ENCODE peak calls at places on chromosomes 12 and 14, in six cellular contexts. H is GM12878, T is upper lobe of left lung, D is HepG2, X is A549, A is K562. Z is an unnamed sample.

GRCh38 chr12:3962661-3963483 is 89.7 kb upstream of the PARP11 start:
- ATAC-seq in H (peak), T (peak), D (peak), X (peak), A (no peak), Z (no peak)

GRCh38 chr12:104121001-104121400 is 17.0 kb downstream of the NFYB start:
- ATAC-seq in H (no peak), T (no peak), D (no peak), X (peak), A (no peak), Z (no peak)

GRCh38 chr12:20527396-20528154 is 159.2 kb downstream of the PDE3A start:
- ATAC-seq in H (no peak), T (no peak), D (no peak), X (peak), A (no peak), Z (no peak)

GRCh38 chr14:45222485-45223262 is 30.3 kb downstream of the MIS18BP1 start:
- ATAC-seq in H (peak), T (no peak), D (no peak), X (no peak), A (no peak), Z (no peak)

GRCh38 chr12:60335765-60336164 is 739.9 kb downstream of the SLC16A7 start:
- ATAC-seq in H (no peak), T (no peak), D (no peak), X (peak), A (no peak), Z (no peak)

GRCh38 chr12:131752457-131752856 is 41.6 kb downstream of the SFSWAP start:
- ATAC-seq in H (no peak), T (no peak), D (no peak), X (no peak), A (no peak), Z (no peak)

GRCh38 chr14:71138236-71139057 is 231.2 kb downstream of the PCNX1 start:
- ATAC-seq in H (peak), T (no peak), D (peak), X (peak), A (no peak), Z (peak)

GRCh38 chr14:57933363-57933762 is 67.5 kb upstream of the SLC35F4 start:
- ATAC-seq in H (no peak), T (no peak), D (no peak), X (no peak), A (no peak), Z (no peak)

GRCh38 chr12:131990066-131990979 is 40.6 kb downstream of the EP400 start:
- ATAC-seq in H (no peak), T (no peak), D (no peak), X (no peak), A (no peak), Z (no peak)

GRCh38 chr14:64718762-64719161 is 14.5 kb downstream of the PLEKHG3 start:
- ATAC-seq in H (no peak), T (no peak), D (no peak), X (no peak), A (no peak), Z (no peak)

GRCh38 chr14:81473456-81474155 is 60.0 kb downstream of the SEL1L start:
- ATAC-seq in H (peak), T (no peak), D (no peak), X (no peak), A (no peak), Z (no peak)

GRCh38 chr12:50640321-50640939 is 123.5 kb upstream of the ATF1 start:
- ATAC-seq in H (no peak), T (no peak), D (no peak), X (no peak), A (no peak), Z (no peak)

GRCh38 chr12:109756457-109756856 is 42.8 kb downstream of the FAM222A start:
- ATAC-seq in H (no peak), T (no peak), D (no peak), X (no peak), A (no peak), Z (no peak)

GRCh38 chr12:31105668-31106067 is 32.0 kb downstream of the DDX11 start:
- ATAC-seq in H (no peak), T (no peak), D (no peak), X (peak), A (peak), Z (no peak)

GRCh38 chr12:65090461-65090860 is 30.6 kb downstream of the WIF1 start:
- ATAC-seq in H (no peak), T (no peak), D (no peak), X (no peak), A (no peak), Z (no peak)

GRCh38 chr14:103680491-103681231 is 34.6 kb downstream of the XRCC3 start:
- ATAC-seq in H (no peak), T (no peak), D (no peak), X (no peak), A (no peak), Z (no peak)

GRCh38 chr14:34120185-34120977 is 169.5 kb upstream of the EGLN3 start:
- ATAC-seq in H (no peak), T (no peak), D (peak), X (no peak), A (no peak), Z (no peak)

GRCh38 chr12:66899567-66899966 is 220.7 kb upstream of the GRIP1 start:
- ATAC-seq in H (no peak), T (no peak), D (no peak), X (no peak), A (no peak), Z (no peak)

GRCh38 chr12:108302471-108303311 is 36.4 kb downstream of the CMKLR1 start:
- ATAC-seq in H (no peak), T (peak), D (peak), X (peak), A (peak), Z (peak)

GRCh38 chr14:99662846-99663245 is 17.9 kb downstream of the HHIPL1 start:
- ATAC-seq in H (no peak), T (no peak), D (no peak), X (no peak), A (no peak), Z (no peak)

GRCh38 chr12:92341333-92341691 is 195.7 kb upstream of the BTG1 start:
- ATAC-seq in H (peak), T (no peak), D (peak), X (no peak), A (peak), Z (no peak)

GRCh38 chr14:92563359-92563758 is 49.8 kb downstream of the RIN3 start:
- ATAC-seq in H (peak), T (peak), D (no peak), X (no peak), A (no peak), Z (no peak)

GRCh38 chr12:64600164-64600561 is 10.1 kb upstream of the RASSF3 start:
- ATAC-seq in H (no peak), T (no peak), D (no peak), X (no peak), A (no peak), Z (no peak)

GRCh38 chr12:27906658-27907473 is 65.7 kb downstream of the PTHLH start:
- ATAC-seq in H (no peak), T (no peak), D (no peak), X (no peak), A (peak), Z (no peak)

GRCh38 chr14:61519106-61519505 is 176.2 kb upstream of the HIF1A start:
- ATAC-seq in H (no peak), T (no peak), D (no peak), X (no peak), A (no peak), Z (no peak)

GRCh38 chr14:89185919-89186849 is 230.8 kb downstream of the FOXN3 start:
- ATAC-seq in H (no peak), T (no peak), D (peak), X (no peak), A (no peak), Z (peak)

GRCh38 chr14:22375321-22375930 is 213.6 kb downstream of the DAD1 start:
- ATAC-seq in H (peak), T (peak), D (peak), X (no peak), A (peak), Z (no peak)

GRCh38 chr14:22370084-22370847 is 218.8 kb downstream of the DAD1 start:
- ATAC-seq in H (no peak), T (peak), D (no peak), X (no peak), A (no peak), Z (peak)
- TF ChIP-seq EP300 in H (no peak), T (peak), D (no peak), X (no peak), A (no peak), Z (no peak)

GRCh38 chr12:74111688-74112360 is 425.8 kb upstream of the ATXN7L3B start:
- ATAC-seq in H (peak), T (peak), D (peak), X (no peak), A (peak), Z (no peak)
- TF ChIP-seq CTCF in H (peak), T (no peak), D (peak), X (no peak), A (peak), Z (no peak)

GRCh38 chr12:94615284-94616216 is 34.8 kb downstream of the TMCC3 start:
- ATAC-seq in H (no peak), T (peak), D (peak), X (peak), A (peak), Z (peak)

GRCh38 chr12:94614288-94614721 is 36.1 kb downstream of the TMCC3 start:
- ATAC-seq in H (no peak), T (no peak), D (no peak), X (no peak), A (no peak), Z (no peak)

GRCh38 chr12:94604299-94604698 is 46.1 kb downstream of the TMCC3 start:
- ATAC-seq in H (no peak), T (no peak), D (no peak), X (no peak), A (no peak), Z (no peak)

GRCh38 chr12:94609917-94610443 is 40.4 kb downstream of the TMCC3 start:
- ATAC-seq in H (no peak), T (no peak), D (no peak), X (no peak), A (no peak), Z (no peak)
- H3K4me3 ChIP-seq in H (no peak), T (no peak), D (no peak), X (no peak), A (no peak), Z (no peak)

GRCh38 chr14:75293920-75294648 is 15.5 kb downstream of the FOS start:
- ATAC-seq in H (peak), T (peak), D (peak), X (peak), A (peak), Z (peak)
- TF ChIP-seq EP300 in H (no peak), T (peak), D (peak), X (no peak), A (no peak), Z (peak)

GRCh38 chr12:47817272-47818006 is 2.3 kb downstream of the HDAC7 start:
- ATAC-seq in H (no peak), T (no peak), D (peak), X (no peak), A (no peak), Z (no peak)

GRCh38 chr12:47818382-47818700 is 1.4 kb downstream of the HDAC7 start:
- ATAC-seq in H (no peak), T (no peak), D (peak), X (no peak), A (peak), Z (no peak)

GRCh38 chr12:47816646-47817271 is 2.9 kb downstream of the HDAC7 start:
- ATAC-seq in H (no peak), T (no peak), D (no peak), X (no peak), A (no peak), Z (no peak)

GRCh38 chr12:47818701-47819543 is 781 bp downstream of the HDAC7 start:
- ATAC-seq in H (peak), T (peak), D (peak), X (peak), A (peak), Z (peak)

DNA sequence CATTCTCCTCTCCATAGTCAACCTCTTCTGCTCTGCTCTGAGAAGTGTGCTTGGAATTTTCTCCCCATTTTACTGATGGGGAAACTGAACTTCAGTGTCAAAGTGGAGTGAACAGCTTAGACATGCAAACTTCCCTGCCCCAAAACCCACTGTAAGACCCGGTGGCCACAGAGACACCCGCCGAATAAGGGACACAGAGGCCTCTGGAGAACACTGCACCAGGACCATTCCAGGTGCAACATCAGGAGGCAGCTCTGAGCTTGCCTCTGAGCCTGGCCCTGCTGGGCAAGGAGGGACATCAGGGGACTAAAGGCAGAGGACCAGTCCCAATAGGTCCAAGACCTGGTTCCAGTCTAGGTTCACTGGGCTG is 1.7 kb downstream of the HDAC7 start:
- ATAC-seq in H (no peak), T (no peak), D (no peak), X (no peak), A (no peak), Z (no peak)
- TF ChIP-seq CTCF in H (no peak), T (no peak), D (no peak), X (no peak), A (peak), Z (no peak)

GRCh38 chr12:118742426-118742825 is 238.9 kb upstream of the SRRM4 start:
- ATAC-seq in H (no peak), T (no peak), D (no peak), X (no peak), A (no peak), Z (no peak)
- H3K4me3 ChIP-seq in H (no peak), T (no peak), D (no peak), X (no peak), A (no peak), Z (no peak)

GRCh38 chr14:68549966-68550705 is 242.7 kb downstream of the ZFP36L1 start:
- ATAC-seq in H (no peak), T (no peak), D (no peak), X (no peak), A (no peak), Z (no peak)
- TF ChIP-seq EP300 in H (no peak), T (peak), D (no peak), X (no peak), A (no peak), Z (peak)

Z was measured in gastroesophageal sphincter.